ENCODE peak calls at places on chromosomes 3 and 15, in four cellular contexts. One of them, this sample, is unnamed.

GRCh38 chr3:98780343-98780742 is 17.2 kb downstream of the ST3GAL6 start:
- DNase-seq in adrenal gland: no peak
- DNase-seq in H1: no peak
- DNase-seq in HCT116: no peak
- DNase-seq in this sample: no peak

GRCh38 chr3:37194533-37194932 is 20.2 kb upstream of the LRRFIP2 start:
- DNase-seq in HCT116: no peak
- DNase-seq in H1: no peak
- DNase-seq in adrenal gland: peak
- DNase-seq in this sample: no peak

GRCh38 chr15:66953523-66954229 is 111.7 kb upstream of the SMAD3 start:
- DNase-seq in adrenal gland: no peak
- DNase-seq in H1: no peak
- DNase-seq in HCT116: no peak
- DNase-seq in this sample: no peak

GRCh38 chr3:123373535-123373987 is 75.3 kb downstream of the ADCY5 start:
- DNase-seq in H1: no peak
- DNase-seq in adrenal gland: no peak
- DNase-seq in HCT116: no peak
- DNase-seq in this sample: no peak

GRCh38 chr3:27681249-27681748 is 40.8 kb downstream of the EOMES start:
- DNase-seq in adrenal gland: no peak
- DNase-seq in H1: no peak
- DNase-seq in HCT116: peak
- DNase-seq in this sample: peak

GRCh38 chr3:11522398-11522715 is 121.4 kb downstream of the VGLL4 start:
- DNase-seq in HCT116: no peak
- DNase-seq in H1: no peak
- DNase-seq in adrenal gland: peak
- DNase-seq in this sample: no peak

GRCh38 chr15:89900849-89901248 is 7.1 kb upstream of the AP3S2 start:
- DNase-seq in HCT116: no peak
- DNase-seq in H1: no peak
- DNase-seq in adrenal gland: no peak
- DNase-seq in this sample: no peak

GRCh38 chr3:151347432-151347831 is 18.1 kb upstream of the P2RY13 start:
- DNase-seq in HCT116: no peak
- DNase-seq in H1: no peak
- DNase-seq in adrenal gland: no peak
- DNase-seq in this sample: no peak

GRCh38 chr15:70643783-70644125 is 119.6 kb downstream of the UACA start:
- DNase-seq in adrenal gland: no peak
- DNase-seq in H1: no peak
- DNase-seq in HCT116: peak
- DNase-seq in this sample: no peak

GRCh38 chr15:68019814-68020525 is 34.1 kb upstream of the PIAS1 start:
- DNase-seq in H1: no peak
- DNase-seq in HCT116: no peak
- DNase-seq in adrenal gland: no peak
- DNase-seq in this sample: no peak

GRCh38 chr3:141275032-141275422 is 43.4 kb downstream of the PXYLP1 start:
- DNase-seq in HCT116: no peak
- DNase-seq in H1: no peak
- DNase-seq in adrenal gland: no peak
- DNase-seq in this sample: no peak

GRCh38 chr3:10473581-10474438 is 31.6 kb downstream of the ATP2B2 start:
- DNase-seq in H1: no peak
- DNase-seq in adrenal gland: no peak
- DNase-seq in HCT116: no peak
- DNase-seq in this sample: no peak

GRCh38 chr3:175433026-175433668 is 574.0 kb downstream of the NAALADL2 start:
- DNase-seq in H1: no peak
- DNase-seq in HCT116: no peak
- DNase-seq in adrenal gland: no peak
- DNase-seq in this sample: no peak

GRCh38 chr3:102510663-102511062 is 75.8 kb downstream of the ZPLD1 start:
- DNase-seq in adrenal gland: no peak
- DNase-seq in H1: no peak
- DNase-seq in HCT116: no peak
- DNase-seq in this sample: no peak

GRCh38 chr3:14549256-14549931 is 9.3 kb upstream of the GRIP2 start:
- DNase-seq in HCT116: peak
- DNase-seq in H1: no peak
- DNase-seq in adrenal gland: no peak
- DNase-seq in this sample: no peak

GRCh38 chr15:65832549-65833364 is 36.5 kb upstream of the RAB11A start:
- DNase-seq in HCT116: peak
- DNase-seq in H1: peak
- DNase-seq in adrenal gland: peak
- DNase-seq in this sample: peak
- TF ChIP-seq POLR2A in HCT116: no peak
- TF ChIP-seq POLR2A in H1: peak
- TF ChIP-seq POLR2A in adrenal gland: peak
- TF ChIP-seq POLR2A in this sample: peak

GRCh38 chr3:194910414-194910979 is 224.8 kb downstream of the FAM43A start:
- DNase-seq in adrenal gland: no peak
- DNase-seq in HCT116: no peak
- DNase-seq in H1: no peak
- DNase-seq in this sample: no peak
- TF ChIP-seq POLR2A in adrenal gland: no peak
- TF ChIP-seq POLR2A in HCT116: no peak
- TF ChIP-seq POLR2A in H1: no peak
- TF ChIP-seq POLR2A in this sample: no peak

GRCh38 chr3:49500408-49501257 is 30.6 kb downstream of the DAG1 start:
- DNase-seq in adrenal gland: peak
- DNase-seq in H1: no peak
- DNase-seq in HCT116: peak
- DNase-seq in this sample: peak
- TF ChIP-seq POLR2A in adrenal gland: no peak
- TF ChIP-seq POLR2A in H1: no peak
- TF ChIP-seq POLR2A in HCT116: no peak
- TF ChIP-seq POLR2A in this sample: no peak

GRCh38 chr3:184174646-184175492 is at the start of gene AP2M1:
- DNase-seq in adrenal gland: peak
- DNase-seq in H1: peak
- DNase-seq in HCT116: peak
- DNase-seq in this sample: peak
- TF ChIP-seq POLR2A in adrenal gland: peak
- TF ChIP-seq POLR2A in H1: no peak
- TF ChIP-seq POLR2A in HCT116: peak
- TF ChIP-seq POLR2A in this sample: peak

DNA sequence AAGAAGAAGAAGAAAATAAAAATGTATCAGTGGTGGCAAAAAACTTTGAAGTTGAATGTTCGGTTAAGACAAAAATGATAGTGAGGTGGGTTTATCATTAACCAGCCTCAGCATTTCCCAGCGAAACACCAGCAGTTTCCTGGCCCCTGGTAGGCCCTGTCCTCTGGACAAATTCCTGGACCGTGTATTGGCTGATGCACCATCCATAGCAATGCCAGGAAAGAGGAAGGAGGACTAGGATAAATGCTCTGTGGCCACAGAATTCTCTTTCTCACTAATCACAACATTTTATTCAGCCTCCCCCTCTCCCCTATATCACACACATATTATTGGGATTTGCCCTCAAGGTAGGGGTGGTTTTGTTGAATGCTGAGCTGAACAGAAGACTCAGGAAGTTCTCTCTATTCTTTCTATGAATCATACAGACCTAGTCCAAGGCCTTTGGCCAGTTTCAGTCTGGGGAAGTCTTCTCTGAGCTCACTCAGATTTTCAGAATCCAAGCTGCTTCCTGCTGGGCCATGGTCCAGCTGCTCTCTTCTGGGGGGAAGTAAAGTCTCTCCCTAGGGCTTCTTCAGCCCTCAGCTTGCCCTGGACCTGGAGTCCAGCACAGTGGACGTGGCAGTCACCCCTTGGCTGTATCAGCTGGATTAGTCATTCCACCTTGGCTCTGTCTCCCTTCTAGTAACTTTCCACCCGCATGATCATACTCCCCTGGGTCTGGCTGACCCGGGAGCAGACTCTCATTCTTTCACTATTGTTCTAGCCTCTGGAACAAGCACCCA is 27.6 kb downstream of the SLC28A1 start:
- DNase-seq in HCT116: peak
- DNase-seq in adrenal gland: peak
- DNase-seq in H1: no peak
- DNase-seq in this sample: peak
- TF ChIP-seq POLR2A in HCT116: no peak
- TF ChIP-seq POLR2A in adrenal gland: peak
- TF ChIP-seq POLR2A in H1: no peak
- TF ChIP-seq POLR2A in this sample: no peak

GRCh38 chr3:13547591-13548371 is 1.1 kb upstream of the FBLN2 start:
- DNase-seq in HCT116: no peak
- DNase-seq in H1: no peak
- DNase-seq in adrenal gland: no peak
- DNase-seq in this sample: no peak

GRCh38 chr3:13546667-13547171 is 2.2 kb upstream of the FBLN2 start:
- DNase-seq in HCT116: no peak
- DNase-seq in adrenal gland: no peak
- DNase-seq in H1: no peak
- DNase-seq in this sample: no peak

GRCh38 chr3:13544951-13545651 is 3.8 kb upstream of the FBLN2 start:
- DNase-seq in H1: no peak
- DNase-seq in HCT116: no peak
- DNase-seq in adrenal gland: no peak
- DNase-seq in this sample: no peak

GRCh38 chr3:13544293-13544831 is 4.6 kb upstream of the FBLN2 start:
- DNase-seq in HCT116: no peak
- DNase-seq in H1: no peak
- DNase-seq in adrenal gland: no peak
- DNase-seq in this sample: no peak

GRCh38 chr3:13545952-13546454 is 2.9 kb upstream of the FBLN2 start:
- DNase-seq in H1: no peak
- DNase-seq in HCT116: no peak
- DNase-seq in adrenal gland: no peak
- DNase-seq in this sample: no peak
- TF ChIP-seq POLR2A in H1: no peak
- TF ChIP-seq POLR2A in HCT116: no peak
- TF ChIP-seq POLR2A in adrenal gland: no peak
- TF ChIP-seq POLR2A in this sample: no peak

GRCh38 chr15:40083756-40084101 is 24.9 kb downstream of the BMF start:
- DNase-seq in H1: no peak
- DNase-seq in HCT116: no peak
- DNase-seq in adrenal gland: no peak
- DNase-seq in this sample: no peak

GRCh38 chr15:40082195-40082868 is 26.3 kb downstream of the BMF start:
- DNase-seq in HCT116: no peak
- DNase-seq in adrenal gland: no peak
- DNase-seq in H1: no peak
- DNase-seq in this sample: no peak

GRCh38 chr15:40080847-40081246 is 27.8 kb downstream of the BMF start:
- DNase-seq in adrenal gland: no peak
- DNase-seq in H1: no peak
- DNase-seq in HCT116: no peak
- DNase-seq in this sample: no peak

GRCh38 chr15:40080104-40080503 is 28.6 kb downstream of the BMF start:
- DNase-seq in HCT116: no peak
- DNase-seq in adrenal gland: no peak
- DNase-seq in H1: no peak
- DNase-seq in this sample: no peak

DNA sequence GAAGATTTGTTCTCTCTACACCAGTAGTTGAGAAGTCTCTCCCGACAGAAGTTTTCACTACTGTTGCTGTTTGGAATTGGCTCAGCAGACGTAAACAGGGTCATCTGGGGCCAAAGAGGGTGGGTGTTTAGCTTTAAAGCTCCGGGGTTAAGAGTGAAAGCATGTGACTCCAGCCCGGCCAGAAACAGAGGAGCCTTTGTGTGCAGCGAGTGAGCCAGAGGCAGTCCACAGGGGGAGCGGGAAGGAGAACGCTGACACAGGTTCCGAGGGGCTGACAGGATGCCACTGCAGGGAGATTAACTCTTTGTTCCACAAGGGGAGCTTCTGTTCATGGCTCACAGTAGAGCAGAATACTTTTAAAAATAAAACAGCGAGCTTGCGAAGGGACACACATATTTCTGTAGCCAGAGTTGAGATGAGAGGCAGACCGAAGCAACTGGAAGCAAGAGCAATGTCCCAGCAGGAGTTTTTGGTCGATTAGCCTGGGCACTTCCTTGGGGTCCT is 26.9 kb downstream of the BMF start:
- DNase-seq in H1: no peak
- DNase-seq in adrenal gland: peak
- DNase-seq in HCT116: no peak
- DNase-seq in this sample: peak
- TF ChIP-seq POLR2A in H1: no peak
- TF ChIP-seq POLR2A in adrenal gland: peak
- TF ChIP-seq POLR2A in HCT116: no peak
- TF ChIP-seq POLR2A in this sample: peak

GRCh38 chr15:60569596-60569995 is 90.7 kb upstream of the ICE2 start:
- DNase-seq in adrenal gland: no peak
- DNase-seq in H1: no peak
- DNase-seq in HCT116: no peak
- DNase-seq in this sample: no peak

GRCh38 chr15:60570936-60571530 is 92.1 kb upstream of the ICE2 start:
- DNase-seq in H1: no peak
- DNase-seq in HCT116: no peak
- DNase-seq in adrenal gland: no peak
- DNase-seq in this sample: no peak

GRCh38 chr15:60568883-60569495 is 90.0 kb upstream of the ICE2 start:
- DNase-seq in H1: no peak
- DNase-seq in HCT116: no peak
- DNase-seq in adrenal gland: no peak
- DNase-seq in this sample: no peak

GRCh38 chr15:60565407-60565806 is 86.5 kb upstream of the ICE2 start:
- DNase-seq in HCT116: no peak
- DNase-seq in H1: no peak
- DNase-seq in adrenal gland: no peak
- DNase-seq in this sample: no peak

DNA sequence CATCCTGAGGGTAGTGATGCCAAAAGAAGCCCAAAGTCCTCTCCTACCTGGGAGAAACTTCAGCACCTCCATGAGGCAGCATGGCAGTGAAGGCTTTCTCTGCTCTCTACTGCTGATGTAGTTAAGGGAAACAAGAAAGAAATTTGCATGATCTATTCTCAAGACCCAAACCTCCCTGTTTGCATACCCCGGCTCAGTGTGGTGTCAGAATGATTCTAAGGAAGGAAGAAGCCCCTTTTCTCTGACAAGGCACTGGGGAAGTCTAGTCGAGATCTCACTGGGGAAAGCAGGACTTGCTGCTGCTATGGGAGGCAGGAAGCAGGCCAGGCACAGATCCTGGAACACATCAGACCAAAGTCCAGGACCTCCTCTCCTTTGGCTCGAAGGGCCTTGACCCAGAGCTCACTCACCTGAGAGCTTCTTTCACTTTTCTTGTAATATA is 89.4 kb upstream of the ICE2 start:
- DNase-seq in adrenal gland: no peak
- DNase-seq in HCT116: no peak
- DNase-seq in H1: no peak
- DNase-seq in this sample: no peak
- TF ChIP-seq POLR2A in adrenal gland: no peak
- TF ChIP-seq POLR2A in HCT116: no peak
- TF ChIP-seq POLR2A in H1: no peak
- TF ChIP-seq POLR2A in this sample: no peak

This sample was measured in prostate gland.